ENCODE peak calls at places on chromosomes 3 and 15, in eight cellular contexts. K is neural crest cell, N is left ventricle myocardium inferior, V is GM23338, R is PC-3, C is cardiac muscle cell, Y is fibroblast of lung, X is HFFc6. Q is an unnamed sample.

GRCh38 chr3:127044996-127045395 is 62.1 kb downstream of the PLXNA1 start:
- DNase-seq in X (no peak), V (peak), N (no peak), C (peak), Y (no peak), R (peak), K (no peak), Q (no peak)

GRCh38 chr3:50606596-50606995 is 5.0 kb downstream of the CISH start:
- DNase-seq in R (no peak), K (no peak), X (no peak), V (no peak), Y (no peak), N (no peak), C (no peak), Q (no peak)

GRCh38 chr3:66066963-66067617 is 28.4 kb upstream of the MAGI1 start:
- DNase-seq in V (no peak), Y (no peak), X (no peak), C (no peak), K (no peak), N (no peak), R (no peak), Q (no peak)

GRCh38 chr15:49815937-49816336 is 195.1 kb downstream of the DTWD1 start:
- DNase-seq in Y (peak), V (no peak), R (no peak), X (peak), N (peak), K (no peak), C (peak), Q (peak)

GRCh38 chr3:57977755-57978715 is 30.2 kb upstream of the FLNB start:
- DNase-seq in N (no peak), V (no peak), C (no peak), R (peak), K (no peak), X (no peak), Y (no peak), Q (no peak)

GRCh38 chr3:35900079-35900478 is 260.8 kb downstream of the ARPP21 start:
- DNase-seq in R (no peak), V (peak), C (no peak), Y (no peak), N (no peak), X (no peak), K (no peak), Q (no peak)

GRCh38 chr15:85116066-85116465 is 134.4 kb downstream of the PDE8A start:
- DNase-seq in N (no peak), K (no peak), X (no peak), R (peak), C (no peak), Y (no peak), V (no peak), Q (no peak)

GRCh38 chr3:184299488-184300376 is 691 bp downstream of the PSMD2 start:
- DNase-seq in K (no peak), V (no peak), Y (peak), N (no peak), C (peak), X (peak), R (peak), Q (no peak)

GRCh38 chr3:11570789-11571495 is 72.8 kb downstream of the VGLL4 start:
- DNase-seq in C (peak), Y (peak), N (no peak), V (no peak), X (no peak), K (no peak), R (peak), Q (no peak)

GRCh38 chr3:40939113-40940070 is 259.9 kb upstream of the CTNNB1 start:
- DNase-seq in X (no peak), N (no peak), R (peak), K (no peak), Y (peak), V (no peak), C (no peak), Q (no peak)

GRCh38 chr3:152524198-152525140 is 255.7 kb downstream of the MBNL1 start:
- DNase-seq in V (peak), Y (peak), X (peak), R (peak), C (peak), N (no peak), K (peak), Q (peak)

GRCh38 chr3:13950042-13950441 is 70.2 kb upstream of the WNT7A start:
- DNase-seq in R (no peak), V (no peak), X (no peak), C (no peak), N (no peak), K (no peak), Y (no peak), Q (no peak)

GRCh38 chr3:178083906-178084823 is 452.1 kb upstream of the KCNMB2 start:
- DNase-seq in V (peak), K (no peak), N (no peak), R (peak), C (peak), X (no peak), Y (no peak), Q (no peak)

GRCh38 chr3:126998728-126999127 is 15.8 kb downstream of the PLXNA1 start:
- DNase-seq in N (no peak), K (no peak), Y (no peak), R (no peak), C (no peak), X (no peak), V (no peak), Q (no peak)

GRCh38 chr15:46956456-46956855 is 760.8 kb upstream of the SEMA6D start:
- DNase-seq in K (no peak), Y (no peak), R (no peak), C (no peak), X (no peak), N (peak), V (no peak), Q (no peak)

GRCh38 chr3:115843206-115843605 is 219.9 kb downstream of the GAP43 start:
- DNase-seq in N (no peak), Y (no peak), C (no peak), K (no peak), R (no peak), V (no peak), X (no peak), Q (no peak)

DNA sequence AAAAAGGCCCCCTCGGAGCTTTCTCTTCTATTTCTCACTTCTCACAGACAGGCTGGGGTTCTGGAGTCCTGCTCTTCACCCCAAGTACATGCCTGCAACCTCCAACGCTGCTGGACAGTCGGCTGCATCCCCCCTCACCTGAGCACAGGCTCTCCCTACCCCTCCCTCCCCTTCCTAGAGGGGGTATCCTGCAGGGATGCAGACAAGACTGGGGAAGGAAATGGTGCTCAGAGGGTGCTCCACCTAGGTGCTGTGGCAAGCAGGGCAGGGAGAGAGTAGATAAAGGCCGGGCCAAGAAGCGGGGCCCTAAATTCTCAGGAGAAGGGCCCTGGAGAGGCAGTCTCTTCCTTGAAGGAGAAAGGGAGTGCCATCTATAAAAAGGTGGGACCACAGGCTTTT is 7.0 kb upstream of the STRA6 start:
- DNase-seq in K (no peak), C (no peak), Y (no peak), V (no peak), R (no peak), N (no peak), X (no peak), Q (no peak)
- TF ChIP-seq CTCF in K (no peak), C (peak), Y (no peak), V (peak), R (no peak), N (no peak), X (no peak), Q (no peak)

GRCh38 chr3:157327837-157328236 is 108.8 kb upstream of the PTX3 start:
- DNase-seq in V (no peak), Y (no peak), X (no peak), K (no peak), C (no peak), R (no peak), N (no peak), Q (no peak)

GRCh38 chr3:157330206-157330605 is 106.4 kb upstream of the PTX3 start:
- DNase-seq in Y (no peak), C (peak), R (no peak), X (no peak), N (no peak), K (no peak), V (no peak), Q (no peak)

GRCh38 chr3:157329541-157329940 is 107.1 kb upstream of the PTX3 start:
- DNase-seq in X (no peak), K (no peak), V (no peak), C (no peak), Y (no peak), R (no peak), N (no peak), Q (no peak)

DNA sequence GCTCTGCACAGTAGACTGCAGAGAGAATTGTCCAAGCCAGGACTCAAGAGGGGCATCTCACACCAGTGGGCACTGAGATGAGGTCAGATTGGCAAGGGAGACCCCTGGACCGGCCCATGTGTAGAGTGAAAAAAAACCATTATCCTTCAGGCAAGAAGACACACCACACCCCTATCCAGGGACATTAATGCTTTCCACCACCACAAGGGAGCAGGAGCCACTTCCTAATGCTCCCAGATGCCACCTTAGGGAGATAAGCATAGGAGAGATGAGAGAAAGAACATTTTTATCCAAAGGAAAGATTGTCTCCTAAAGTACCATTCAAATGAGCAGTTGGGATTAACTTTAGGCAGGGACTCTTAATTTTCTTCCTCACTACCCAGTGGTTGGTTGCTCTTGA is 109.6 kb upstream of the PTX3 start:
- DNase-seq in R (peak), N (no peak), C (no peak), K (no peak), Y (no peak), V (no peak), X (peak), Q (no peak)
- TF ChIP-seq CTCF in R (peak), N (no peak), C (no peak), K (no peak), Y (no peak), V (peak), X (no peak), Q (no peak)

DNA sequence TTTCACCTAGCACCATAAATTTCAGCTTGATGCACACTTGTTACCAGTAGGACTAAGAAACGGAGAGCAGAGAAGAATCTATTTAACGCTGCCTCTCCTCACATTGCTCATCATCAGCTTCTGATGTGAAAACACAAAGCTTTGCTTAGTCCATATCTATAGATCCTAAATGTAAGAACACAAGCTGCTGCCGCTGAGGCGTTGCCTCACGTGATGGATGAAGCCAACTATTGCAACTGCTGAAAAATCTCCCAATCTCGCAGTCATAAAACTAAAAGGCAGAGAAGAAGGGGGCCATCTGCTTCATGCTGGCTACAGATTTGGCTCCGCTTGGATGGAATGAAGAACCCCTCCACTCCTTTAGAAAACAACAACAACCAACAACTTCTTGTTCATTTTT is 42.6 kb downstream of the CADPS start:
- DNase-seq in Y (no peak), X (no peak), K (no peak), R (no peak), N (no peak), V (no peak), C (no peak), Q (no peak)
- TF ChIP-seq CTCF in Y (no peak), X (no peak), K (no peak), R (no peak), N (no peak), V (no peak), C (no peak), Q (no peak)

GRCh38 chr15:70910958-70911357 is 18.3 kb downstream of the LRRC49 start:
- DNase-seq in Y (peak), R (no peak), C (no peak), N (no peak), X (no peak), V (no peak), K (no peak), Q (no peak)

GRCh38 chr15:70902105-70902504 is 9.5 kb downstream of the LRRC49 start:
- DNase-seq in V (no peak), Y (peak), N (no peak), K (no peak), C (peak), X (peak), R (peak), Q (peak)

GRCh38 chr15:70912187-70912586 is 19.6 kb downstream of the LRRC49 start:
- DNase-seq in Y (no peak), X (no peak), K (no peak), R (peak), V (no peak), C (no peak), N (no peak), Q (no peak)

GRCh38 chr15:70906842-70907241 is 14.2 kb downstream of the LRRC49 start:
- DNase-seq in K (no peak), X (peak), R (no peak), N (no peak), C (peak), V (no peak), Y (peak), Q (no peak)

GRCh38 chr15:70907784-70908471 is 15.3 kb downstream of the LRRC49 start:
- DNase-seq in V (peak), X (no peak), N (no peak), C (no peak), Y (no peak), K (no peak), R (no peak), Q (no peak)
- TF ChIP-seq CTCF in V (peak), X (peak), N (no peak), C (no peak), Y (peak), K (peak), R (peak), Q (no peak)

DNA sequence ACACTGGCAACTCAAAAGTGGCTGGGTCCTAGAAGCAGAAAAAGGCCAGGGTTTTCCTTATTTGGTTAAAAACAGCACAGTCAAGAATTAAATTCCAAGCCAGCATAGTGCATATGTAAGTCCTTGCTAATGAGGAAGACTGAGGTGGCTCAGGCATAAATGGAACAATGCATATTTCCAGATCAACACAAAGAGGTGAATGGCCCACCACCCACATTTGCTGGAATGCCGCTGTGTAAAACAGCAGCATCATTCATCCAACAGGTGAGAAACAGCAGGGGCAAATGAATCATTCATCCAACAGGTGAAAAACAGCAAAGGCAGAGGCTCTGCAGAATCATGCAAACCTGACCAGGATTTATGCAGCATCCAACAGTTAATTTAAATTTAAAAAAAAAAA is 32.9 kb downstream of the GPR176 start:
- DNase-seq in K (no peak), C (no peak), V (peak), Y (peak), X (no peak), N (no peak), R (no peak), Q (no peak)
- TF ChIP-seq CTCF in K (no peak), C (no peak), V (peak), Y (no peak), X (no peak), N (no peak), R (no peak), Q (no peak)

GRCh38 chr15:41464889-41465580 is 28.6 kb upstream of the ITPKA start:
- DNase-seq in Y (no peak), C (no peak), R (no peak), V (no peak), N (no peak), X (no peak), K (no peak), Q (no peak)

GRCh38 chr15:41462396-41462795 is 31.3 kb upstream of the ITPKA start:
- DNase-seq in K (no peak), X (no peak), C (peak), V (no peak), R (no peak), N (no peak), Y (no peak), Q (no peak)

GRCh38 chr15:41466711-41467110 is 27.0 kb upstream of the ITPKA start:
- DNase-seq in R (no peak), X (no peak), V (no peak), Y (no peak), N (no peak), C (no peak), K (no peak), Q (no peak)

GRCh38 chr15:41465822-41466421 is 27.8 kb upstream of the ITPKA start:
- DNase-seq in Y (peak), K (peak), R (peak), N (no peak), C (peak), X (peak), V (peak), Q (peak)
- TF ChIP-seq CTCF in Y (peak), K (peak), R (peak), N (peak), C (peak), X (peak), V (peak), Q (peak)

GRCh38 chr15:63460210-63461135 is 43.9 kb upstream of the USP3 start:
- DNase-seq in C (no peak), N (no peak), X (no peak), Y (no peak), V (no peak), R (no peak), K (no peak), Q (no peak)

GRCh38 chr15:63462053-63462452 is 42.3 kb upstream of the USP3 start:
- DNase-seq in K (no peak), X (peak), Y (peak), V (no peak), C (peak), N (no peak), R (peak), Q (no peak)

GRCh38 chr15:63458794-63459395 is 45.5 kb upstream of the USP3 start:
- DNase-seq in N (no peak), V (no peak), K (no peak), Y (no peak), R (no peak), C (no peak), X (no peak), Q (no peak)

GRCh38 chr15:63463030-63463429 is 41.4 kb upstream of the USP3 start:
- DNase-seq in K (no peak), X (no peak), N (no peak), R (no peak), C (no peak), Y (no peak), V (no peak), Q (no peak)

GRCh38 chr15:63461230-63461629 is 43.2 kb upstream of the USP3 start:
- DNase-seq in Y (no peak), C (peak), X (no peak), R (no peak), V (peak), N (no peak), K (peak), Q (no peak)
- TF ChIP-seq CTCF in Y (peak), C (peak), X (no peak), R (no peak), V (peak), N (no peak), K (peak), Q (no peak)

DNA sequence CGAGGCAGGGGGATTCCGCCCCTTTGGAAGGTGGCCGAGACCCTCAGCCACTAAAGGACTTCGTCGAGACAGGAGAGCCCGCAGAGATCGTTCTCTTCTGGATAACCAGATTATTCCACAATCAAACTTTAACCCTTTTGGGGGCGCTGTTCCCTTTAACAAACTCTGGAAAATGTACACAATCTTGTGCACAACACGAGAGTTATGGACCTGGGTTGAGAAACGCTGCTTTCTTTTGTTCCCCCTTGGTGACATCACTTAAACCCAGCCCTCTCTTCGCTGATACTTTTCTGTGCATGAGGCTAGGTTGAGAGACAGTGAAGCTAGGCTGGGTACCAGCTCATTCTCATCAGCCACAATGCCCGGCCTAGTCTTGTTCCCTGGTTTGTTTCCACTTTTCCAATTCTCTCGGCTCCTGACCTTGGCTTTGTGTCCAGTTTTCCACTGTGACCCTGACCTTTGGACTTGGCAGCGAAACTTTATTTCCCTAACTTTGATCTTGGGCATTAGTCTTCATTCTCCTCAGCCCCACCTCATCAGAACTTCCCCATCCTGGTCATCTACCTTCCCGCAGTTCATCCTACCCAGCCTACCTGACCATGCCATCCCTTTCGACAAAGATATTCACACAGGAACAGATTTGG is 797 bp upstream of the ADPGK start:
- DNase-seq in N (no peak), X (peak), C (peak), K (peak), R (peak), V (peak), Y (peak), Q (peak)
- TF ChIP-seq CTCF in N (peak), X (peak), C (peak), K (peak), R (peak), V (peak), Y (peak), Q (peak)

GRCh38 chr3:155739154-155739553 is 5.7 kb downstream of the PLCH1 start:
- DNase-seq in Y (no peak), V (no peak), R (no peak), C (no peak), X (no peak), N (no peak), K (no peak), Q (no peak)
- TF ChIP-seq CTCF in Y (no peak), V (peak), R (peak), C (no peak), X (no peak), N (no peak), K (peak), Q (no peak)

DNA sequence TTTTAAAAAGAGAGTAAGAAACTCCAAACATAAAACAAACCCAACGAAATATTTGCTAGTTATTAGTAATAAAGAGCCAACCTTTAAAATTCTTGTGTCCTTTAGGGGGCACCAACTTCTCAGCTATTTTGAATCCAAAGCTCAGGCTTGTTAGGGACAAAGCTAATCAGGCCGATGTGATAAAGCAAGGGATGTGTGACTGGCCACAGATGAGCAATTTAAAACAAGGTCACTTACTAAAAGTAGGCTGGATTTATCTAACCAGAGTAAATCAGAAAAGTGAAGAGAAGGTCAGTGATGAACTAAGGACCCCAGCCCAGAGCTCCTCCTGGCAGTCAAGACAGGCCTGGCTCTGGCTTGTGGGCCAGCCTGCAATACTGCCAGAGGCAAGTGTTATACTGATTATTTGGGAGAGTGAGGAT is 108.5 kb downstream of the CYP19A1 start:
- DNase-seq in Y (peak), N (no peak), V (peak), C (peak), K (peak), R (peak), X (peak), Q (peak)
- TF ChIP-seq CTCF in Y (peak), N (peak), V (peak), C (peak), K (peak), R (peak), X (peak), Q (peak)

Q was measured in AG09319.